ENCODE peak calls at places on chromosomes 7 and 10, in seven cellular contexts. A is nephron progenitor cell, E is cardiac muscle cell, J is psoas muscle, G is GM12865, Z is Peyer's patch, O is coronary artery. S is an unnamed sample.

GRCh38 chr7:142632291-142633134 is 116.8 kb upstream of the PRSS1 start:
- DNase-seq in Z (peak), E (peak), J (no peak), O (no peak), G (peak), A (peak), S (peak)

GRCh38 chr10:28790146-28790545 is 112.8 kb downstream of the BAMBI start:
- DNase-seq in J (no peak), A (no peak), O (no peak), E (no peak), G (no peak), Z (no peak), S (no peak)

GRCh38 chr7:125484755-125485154 is 555.1 kb upstream of the POT1 start:
- DNase-seq in Z (no peak), J (no peak), A (no peak), E (no peak), G (no peak), O (no peak), S (no peak)

GRCh38 chr10:50322075-50322474 is 70.8 kb upstream of the ASAH2 start:
- DNase-seq in O (no peak), Z (no peak), A (no peak), G (peak), J (no peak), E (no peak), S (peak)

GRCh38 chr10:78905940-78906308 is 162.8 kb upstream of the ZMIZ1 start:
- DNase-seq in Z (no peak), A (peak), O (peak), J (no peak), E (no peak), G (no peak), S (no peak)

GRCh38 chr10:80459047-80459865 is 5.1 kb downstream of the TSPAN14 start:
- DNase-seq in A (no peak), J (peak), Z (peak), O (no peak), G (peak), E (no peak), S (peak)

GRCh38 chr7:9691286-9691685 is 1257.9 kb downstream of the NXPH1 start:
- DNase-seq in E (peak), G (no peak), Z (no peak), O (no peak), A (peak), J (no peak), S (no peak)

GRCh38 chr7:155533827-155534690 is 12.3 kb downstream of the CNPY1 start:
- DNase-seq in Z (no peak), J (no peak), A (peak), G (peak), E (peak), O (no peak), S (no peak)

GRCh38 chr7:18505870-18506460 is 10.4 kb downstream of the HDAC9 start:
- DNase-seq in A (no peak), O (no peak), G (peak), Z (no peak), J (no peak), E (no peak), S (no peak)

GRCh38 chr7:2662273-2663120 is 25.5 kb upstream of the AMZ1 start:
- DNase-seq in Z (no peak), E (no peak), J (no peak), G (no peak), O (no peak), A (no peak), S (no peak)

GRCh38 chr10:8245131-8246117 is 190.9 kb downstream of the GATA3 start:
- DNase-seq in A (no peak), J (no peak), Z (no peak), G (peak), O (no peak), E (no peak), S (no peak)

GRCh38 chr7:36192050-36192824 is 39.2 kb downstream of the EEPD1 start:
- DNase-seq in Z (no peak), G (no peak), A (no peak), J (no peak), E (no peak), O (no peak), S (peak)
- TF ChIP-seq CTCF in Z (no peak), G (no peak), A (no peak), J (no peak), E (no peak), O (no peak), S (no peak)

GRCh38 chr10:14543048-14543903 is 212.6 kb upstream of the FRMD4A start:
- DNase-seq in A (no peak), Z (peak), J (no peak), E (no peak), O (no peak), G (peak), S (no peak)
- TF ChIP-seq CTCF in A (peak), Z (peak), J (peak), E (no peak), O (no peak), G (peak), S (no peak)

GRCh38 chr7:14973712-14974428 is 71.3 kb upstream of the DGKB start:
- DNase-seq in E (no peak), Z (no peak), J (no peak), G (peak), O (no peak), A (no peak), S (no peak)

GRCh38 chr7:14978687-14979086 is 76.1 kb upstream of the DGKB start:
- DNase-seq in J (no peak), A (no peak), O (no peak), G (no peak), E (no peak), Z (no peak), S (no peak)

DNA sequence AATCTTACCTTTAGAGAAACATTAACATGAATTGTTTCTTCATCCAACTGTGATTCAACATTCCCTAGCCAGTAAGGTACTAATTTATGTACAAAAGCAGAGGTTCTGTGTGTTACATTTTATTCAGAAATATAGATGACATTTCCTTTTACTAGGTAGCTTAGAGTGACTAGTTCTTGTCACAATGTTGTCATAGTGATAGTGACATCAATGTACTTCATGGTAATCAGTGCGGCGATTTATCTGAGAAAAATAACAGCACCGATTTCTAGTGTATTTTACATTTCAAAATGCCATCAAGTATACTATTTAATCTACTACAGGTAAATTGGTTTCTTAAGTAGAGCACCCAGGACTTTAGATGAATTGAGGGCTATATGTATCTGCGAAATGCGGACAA is 72.1 kb upstream of the DGKB start:
- DNase-seq in J (no peak), O (no peak), E (no peak), G (no peak), A (no peak), Z (no peak), S (no peak)
- TF ChIP-seq CTCF in J (no peak), O (no peak), E (no peak), G (no peak), A (no peak), Z (no peak), S (no peak)

DNA sequence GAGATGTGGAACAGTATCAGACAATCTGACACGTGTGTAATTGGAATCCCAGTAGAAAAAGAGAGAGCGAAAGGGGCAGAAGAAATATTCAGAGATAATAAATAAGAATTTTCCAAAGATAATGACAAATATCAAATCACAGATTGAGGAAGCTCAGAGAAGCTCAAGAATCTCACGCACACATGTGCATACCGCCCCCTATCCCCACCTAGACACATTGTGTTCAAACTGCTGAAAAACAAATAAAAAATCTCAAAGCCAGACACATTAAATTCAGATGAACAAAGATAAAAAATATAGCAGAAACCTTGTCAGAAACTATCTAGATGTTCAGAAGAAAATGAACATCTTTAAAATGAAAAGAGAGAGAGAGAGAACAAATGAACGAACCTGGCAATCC is 17.2 kb downstream of the SFR1 start:
- DNase-seq in G (peak), E (no peak), Z (no peak), A (no peak), O (no peak), J (no peak), S (peak)
- TF ChIP-seq CTCF in G (peak), E (peak), Z (no peak), A (no peak), O (no peak), J (no peak), S (no peak)

GRCh38 chr10:35090162-35090954 is at the start of gene CUL2:
- DNase-seq in G (peak), Z (peak), O (peak), E (peak), A (peak), J (peak), S (peak)

GRCh38 chr10:35096312-35096711 is 6.2 kb upstream of the CUL2 start:
- DNase-seq in E (no peak), G (no peak), A (no peak), Z (no peak), J (no peak), O (no peak), S (no peak)

GRCh38 chr10:35089641-35090161 is 440 bp downstream of the CUL2 start:
- DNase-seq in Z (peak), A (no peak), O (no peak), E (peak), G (peak), J (no peak), S (peak)

GRCh38 chr10:35091994-35092393 is 1.9 kb upstream of the CUL2 start:
- DNase-seq in J (no peak), O (no peak), E (no peak), A (no peak), G (no peak), Z (no peak), S (no peak)

DNA sequence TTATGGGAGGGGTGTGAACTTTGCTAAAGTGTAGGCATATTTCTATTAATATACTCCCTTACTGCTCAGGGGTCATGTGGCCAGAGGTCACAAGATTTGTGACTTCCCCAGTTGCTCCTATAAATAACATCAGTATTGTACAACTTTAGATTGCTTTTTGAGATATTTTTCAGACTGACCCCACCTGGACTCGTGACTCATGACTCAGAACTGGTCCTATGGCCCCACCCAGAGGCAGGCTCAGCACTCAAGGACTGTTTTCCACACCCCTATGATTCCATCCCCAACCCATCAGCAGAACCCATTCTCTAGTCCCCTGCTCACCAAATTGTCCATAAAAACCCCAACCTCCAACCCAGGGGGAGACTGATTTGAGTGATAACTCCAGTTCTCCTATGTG is 2.7 kb upstream of the CUL2 start:
- DNase-seq in J (no peak), A (no peak), G (peak), E (no peak), O (no peak), Z (no peak), S (no peak)
- TF ChIP-seq CTCF in J (no peak), A (no peak), G (no peak), E (no peak), O (no peak), Z (no peak), S (no peak)

GRCh38 chr10:111821876-111822275 is 361.7 kb downstream of the GPAM start:
- DNase-seq in G (no peak), A (no peak), E (no peak), O (no peak), Z (no peak), J (no peak), S (no peak)
- TF ChIP-seq CTCF in G (no peak), A (no peak), E (no peak), O (no peak), Z (no peak), J (no peak), S (no peak)

GRCh38 chr7:37391791-37392672 is 56.6 kb downstream of the ELMO1 start:
- DNase-seq in Z (peak), J (no peak), O (no peak), G (no peak), E (no peak), A (no peak), S (no peak)
- TF ChIP-seq CTCF in Z (no peak), J (no peak), O (no peak), G (no peak), E (no peak), A (no peak), S (no peak)